ENCODE peak calls at places on chromosome 3, in nine cellular contexts. U is IMR-90, P is endothelial cell of umbilical vein, B is fibroblast of mammary gland, H is hepatocyte, T is MM.1S, V is lower leg skin, S is cardiac muscle cell, D is psoas muscle. Z is an unnamed sample.

GRCh38 chr3:195224980-195225580 is 45.9 kb downstream of the XXYLT1 start:
- DNase-seq in B (no peak), D (no peak), P (no peak), T (peak), V (peak), S (no peak), H (no peak), U (no peak), Z (no peak)

GRCh38 chr3:43786102-43786952 is 95.6 kb downstream of the ABHD5 start:
- DNase-seq in H (no peak), B (no peak), U (no peak), V (peak), S (no peak), D (no peak), T (no peak), P (no peak), Z (no peak)

GRCh38 chr3:12706504-12707253 is 42.8 kb upstream of the RAF1 start:
- DNase-seq in U (peak), S (peak), D (peak), B (peak), H (peak), V (no peak), P (peak), T (peak), Z (peak)

GRCh38 chr3:11509175-11510000 is 134.3 kb downstream of the VGLL4 start:
- DNase-seq in U (peak), S (peak), P (peak), V (peak), T (no peak), H (peak), D (peak), B (peak), Z (peak)

GRCh38 chr3:195107593-195107992 is 163.4 kb downstream of the XXYLT1 start:
- DNase-seq in H (no peak), S (no peak), P (no peak), T (no peak), B (no peak), V (no peak), U (no peak), D (no peak), Z (no peak)

GRCh38 chr3:124846189-124846588 is 41.0 kb downstream of the ITGB5 start:
- DNase-seq in S (no peak), V (no peak), D (no peak), P (peak), H (no peak), T (no peak), B (peak), U (peak), Z (peak)

GRCh38 chr3:12663311-12663935 is 494 bp downstream of the RAF1 start:
- DNase-seq in U (no peak), B (no peak), H (peak), S (peak), P (no peak), T (no peak), V (peak), D (peak), Z (no peak)

GRCh38 chr3:128066111-128066510 is 13.9 kb downstream of the SEC61A1 start:
- DNase-seq in P (no peak), T (no peak), D (no peak), S (no peak), U (no peak), B (peak), H (no peak), V (no peak), Z (peak)

GRCh38 chr3:46674031-46674592 is 19.4 kb downstream of the ALS2CL start:
- DNase-seq in D (peak), P (no peak), S (no peak), U (no peak), V (peak), T (no peak), B (no peak), H (no peak), Z (no peak)

GRCh38 chr3:68017069-68017468 is 362.7 kb upstream of the SUCLG2 start:
- DNase-seq in T (peak), D (no peak), P (no peak), V (no peak), S (no peak), B (no peak), U (no peak), H (no peak), Z (no peak)

GRCh38 chr3:57228734-57229505 is 1.4 kb downstream of the APPL1 start:
- DNase-seq in B (peak), P (peak), V (no peak), T (no peak), U (peak), S (no peak), H (peak), D (no peak), Z (peak)

GRCh38 chr3:123296836-123297626 is 95.3 kb downstream of the SEC22A start:
- DNase-seq in T (no peak), P (no peak), S (no peak), H (no peak), U (no peak), D (peak), B (no peak), V (no peak), Z (no peak)

GRCh38 chr3:117399311-117400068 is 689.9 kb downstream of the TUSC7 start:
- DNase-seq in U (peak), H (no peak), B (peak), P (no peak), D (no peak), S (no peak), V (no peak), T (no peak), Z (peak)

GRCh38 chr3:78613366-78614008 is 1154.3 kb downstream of the ROBO1 start:
- DNase-seq in H (no peak), D (no peak), S (no peak), T (no peak), B (no peak), P (no peak), V (no peak), U (no peak), Z (no peak)

GRCh38 chr3:184335661-184336483 is 1.5 kb upstream of the FAM131A start:
- DNase-seq in U (peak), V (peak), T (peak), B (peak), P (peak), D (peak), S (peak), H (peak), Z (peak)

GRCh38 chr3:487580-487979 is 291.0 kb downstream of the CHL1 start:
- DNase-seq in H (no peak), D (no peak), T (no peak), S (no peak), P (no peak), B (peak), V (no peak), U (no peak), Z (no peak)

GRCh38 chr3:195727596-195728195 is 6.9 kb downstream of the MUC20 start:
- DNase-seq in B (no peak), H (no peak), P (no peak), S (no peak), U (no peak), D (no peak), T (no peak), V (no peak), Z (no peak)

GRCh38 chr3:9351709-9352126 is 11.1 kb upstream of the THUMPD3 start:
- DNase-seq in B (no peak), T (no peak), P (no peak), D (no peak), H (peak), S (no peak), V (no peak), U (no peak), Z (no peak)

GRCh38 chr3:117486709-117487394 is 777.3 kb downstream of the TUSC7 start:
- DNase-seq in B (no peak), P (no peak), S (no peak), V (no peak), U (no peak), D (no peak), T (peak), H (no peak), Z (no peak)

GRCh38 chr3:115227046-115227445 is 80.0 kb upstream of the ZBTB20 start:
- DNase-seq in T (no peak), S (no peak), P (no peak), H (no peak), B (peak), U (no peak), V (no peak), D (no peak), Z (no peak)

GRCh38 chr3:56976666-56977560 is 83.6 kb upstream of the SPATA12 start:
- DNase-seq in D (no peak), B (peak), P (peak), T (no peak), U (peak), H (peak), S (no peak), V (no peak), Z (peak)

GRCh38 chr3:13708301-13708700 is 159.4 kb downstream of the FBLN2 start:
- DNase-seq in B (no peak), V (peak), H (no peak), D (no peak), P (no peak), U (no peak), S (no peak), T (no peak), Z (no peak)

GRCh38 chr3:10459954-10460754 is 45.2 kb downstream of the ATP2B2 start:
- DNase-seq in V (no peak), B (peak), P (peak), T (peak), H (peak), D (peak), S (peak), U (peak), Z (peak)

GRCh38 chr3:64803469-64803868 is 115.7 kb upstream of the ADAMTS9 start:
- DNase-seq in D (no peak), B (no peak), P (no peak), U (no peak), H (peak), T (no peak), S (no peak), V (no peak), Z (no peak)
- TF ChIP-seq CTCF in D (no peak), B (no peak), P (no peak), U (no peak), H (no peak), T (no peak), S (no peak), V (no peak), Z (no peak)

DNA sequence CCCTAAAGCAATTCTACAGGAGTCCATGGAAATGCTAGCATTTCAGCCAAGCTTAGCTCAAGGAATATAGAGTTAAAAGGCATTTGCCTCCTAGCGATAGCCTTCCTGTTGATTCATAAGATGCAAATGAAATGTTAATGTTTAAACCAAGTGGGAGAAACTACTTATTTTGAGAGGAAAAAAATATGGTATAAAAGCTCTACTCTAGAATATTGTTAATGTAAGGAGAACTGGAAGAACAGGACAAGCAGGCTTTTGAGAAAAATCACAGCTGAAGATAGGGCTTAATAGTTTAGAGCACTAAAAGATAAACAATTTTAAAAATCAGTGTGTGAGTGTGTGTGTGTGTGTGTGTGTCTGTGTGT is 1.6 kb upstream of the ALCAM start:
- DNase-seq in S (no peak), D (no peak), P (no peak), H (no peak), B (no peak), T (no peak), U (no peak), V (no peak), Z (peak)
- H3K4me3 ChIP-seq in S (no peak), D (no peak), P (no peak), H (peak), B (peak), T (no peak), U (peak), V (no peak), Z (peak)

GRCh38 chr3:52593103-52593502 is 56.7 kb downstream of the UQCC5 start:
- DNase-seq in S (peak), B (no peak), T (no peak), D (no peak), U (no peak), P (no peak), V (no peak), H (no peak), Z (no peak)

GRCh38 chr3:52600258-52600657 is 63.9 kb downstream of the UQCC5 start:
- DNase-seq in U (no peak), D (no peak), P (no peak), V (no peak), S (no peak), H (no peak), T (no peak), B (no peak), Z (no peak)

GRCh38 chr3:52596658-52597265 is 60.4 kb downstream of the UQCC5 start:
- DNase-seq in V (no peak), B (no peak), T (no peak), D (no peak), S (no peak), P (no peak), U (no peak), H (no peak), Z (no peak)
- TF ChIP-seq CTCF in V (no peak), B (no peak), T (no peak), D (no peak), S (no peak), P (no peak), U (no peak), H (no peak), Z (no peak)

DNA sequence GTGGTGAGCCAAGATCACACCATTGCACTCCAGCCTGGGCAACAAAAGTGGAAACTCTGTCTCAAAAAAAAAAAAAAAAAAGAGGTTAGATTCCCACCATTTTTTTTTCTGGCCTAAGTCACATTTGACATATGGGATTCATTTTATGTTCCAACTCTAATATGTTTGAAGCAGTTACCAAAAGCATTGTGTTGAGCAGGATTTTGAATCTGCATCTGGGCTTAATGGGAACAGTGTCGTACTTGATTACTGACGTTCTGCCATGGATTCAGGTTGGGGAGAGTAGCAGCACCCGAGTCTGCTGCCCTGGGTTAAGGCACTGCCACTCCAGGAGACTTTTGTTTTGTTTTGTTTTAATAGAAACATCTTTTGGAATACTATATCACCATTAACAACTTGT is 348.7 kb upstream of the TBL1XR1 start:
- DNase-seq in V (no peak), T (no peak), D (no peak), P (no peak), U (no peak), S (no peak), H (no peak), B (peak), Z (peak)
- H3K4me3 ChIP-seq in V (no peak), T (no peak), D (no peak), P (no peak), U (no peak), S (no peak), H (no peak), B (no peak), Z (no peak)

GRCh38 chr3:151971194-151971771 is 97.8 kb downstream of the SUCNR1 start:
- DNase-seq in T (no peak), H (no peak), S (peak), P (no peak), U (no peak), D (no peak), B (no peak), V (no peak), Z (no peak)
- TF ChIP-seq CTCF in T (no peak), H (no peak), S (no peak), P (no peak), U (no peak), D (no peak), B (no peak), V (no peak), Z (no peak)

DNA sequence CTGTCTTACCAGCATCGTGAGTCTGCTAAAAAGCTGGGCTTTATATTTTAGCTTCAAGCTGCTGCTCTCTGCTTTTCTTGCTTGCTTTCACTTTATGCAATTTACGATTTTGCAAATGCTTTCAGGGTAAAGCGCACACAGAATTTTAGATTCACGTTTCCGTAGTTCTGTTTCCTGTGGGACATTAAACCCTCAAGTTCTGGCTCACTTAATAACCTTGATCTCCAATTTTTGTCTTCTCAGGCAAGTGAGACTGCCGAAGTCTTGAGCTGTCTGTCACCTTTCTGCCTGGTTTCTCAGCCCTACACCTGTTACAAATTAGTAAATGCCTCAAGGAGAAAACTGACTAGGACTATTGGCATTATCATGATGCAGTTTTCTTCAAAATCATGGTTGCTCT is 170.5 kb upstream of the TGFBR2 start:
- DNase-seq in U (no peak), P (no peak), H (no peak), S (no peak), B (peak), T (peak), D (no peak), V (no peak), Z (peak)
- H3K4me3 ChIP-seq in U (no peak), P (no peak), H (no peak), S (no peak), B (peak), T (peak), D (peak), V (no peak), Z (peak)

GRCh38 chr3:126104028-126104635 is 20.2 kb upstream of the SLC41A3 start:
- DNase-seq in D (no peak), T (no peak), P (no peak), H (peak), U (no peak), V (peak), S (no peak), B (no peak), Z (no peak)

GRCh38 chr3:126104742-126105605 is 21.1 kb upstream of the SLC41A3 start:
- DNase-seq in S (no peak), P (no peak), T (no peak), D (peak), B (no peak), V (peak), U (no peak), H (peak), Z (no peak)

GRCh38 chr3:126102530-126102951 is 18.6 kb upstream of the SLC41A3 start:
- DNase-seq in P (peak), D (peak), H (peak), B (peak), S (no peak), T (no peak), U (peak), V (peak), Z (no peak)

GRCh38 chr3:126102011-126102410 is 18.1 kb upstream of the SLC41A3 start:
- DNase-seq in U (no peak), T (no peak), V (peak), D (peak), B (no peak), S (no peak), P (no peak), H (no peak), Z (no peak)

GRCh38 chr3:126103121-126104027 is 19.4 kb upstream of the SLC41A3 start:
- DNase-seq in B (no peak), T (no peak), D (peak), U (no peak), H (peak), S (no peak), V (peak), P (no peak), Z (no peak)
- TF ChIP-seq CTCF in B (no peak), T (peak), D (no peak), U (no peak), H (no peak), S (no peak), V (no peak), P (no peak), Z (no peak)

GRCh38 chr3:167992384-167992783 is 103.3 kb downstream of the GOLIM4 start:
- DNase-seq in T (no peak), S (no peak), U (no peak), V (no peak), P (no peak), D (no peak), B (no peak), H (peak), Z (no peak)
- H3K4me3 ChIP-seq in T (no peak), S (no peak), U (no peak), V (no peak), P (no peak), D (no peak), B (no peak), H (no peak), Z (no peak)

Z was measured in foreskin fibroblast.